ENCODE peak calls at places on chromosomes 7 and 10, in four cellular contexts. L is lower leg skin, T is HCT116, D is heart left ventricle. V is an unnamed sample.

GRCh38 chr7:43405948-43406347 is 177.0 kb upstream of the STK17A start:
- DNase-seq in D (no peak), T (no peak), L (no peak), V (no peak)

GRCh38 chr7:68676789-68677535 is 921.3 kb upstream of the AUTS2 start:
- DNase-seq in L (no peak), D (no peak), T (no peak), V (no peak)

GRCh38 chr10:78028438-78029293 is 649 bp downstream of the POLR3A start:
- DNase-seq in L (no peak), T (no peak), D (no peak), V (no peak)

GRCh38 chr10:10520391-10521385 is 497.0 kb upstream of the CELF2 start:
- DNase-seq in L (no peak), T (no peak), D (no peak), V (no peak)

GRCh38 chr7:46153951-46154787 is 233.1 kb upstream of the IGFBP3 start:
- DNase-seq in D (no peak), L (no peak), T (no peak), V (no peak)

GRCh38 chr10:32139223-32140073 is 83.2 kb upstream of the KIF5B start:
- DNase-seq in L (peak), D (peak), T (peak), V (peak)

GRCh38 chr10:11180228-11180627 is 162.6 kb downstream of the CELF2 start:
- DNase-seq in T (no peak), L (no peak), D (no peak), V (no peak)

GRCh38 chr10:70774810-70775678 is 10.1 kb downstream of the TBATA start:
- DNase-seq in T (no peak), D (peak), L (peak), V (no peak)

GRCh38 chr7:41685684-41686083 is 17.2 kb downstream of the INHBA start:
- DNase-seq in L (no peak), D (no peak), T (no peak), V (no peak)

GRCh38 chr7:13262929-13263530 is 575.6 kb downstream of the ARL4A start:
- DNase-seq in D (no peak), L (no peak), T (peak), V (no peak)

GRCh38 chr7:55345292-55345691 is 19.8 kb upstream of the LANCL2 start:
- DNase-seq in T (no peak), D (no peak), L (no peak), V (no peak)

GRCh38 chr10:101062231-101063161 is 707 bp downstream of the KAZALD1 start:
- DNase-seq in L (no peak), T (no peak), D (peak), V (no peak)

GRCh38 chr10:14102056-14102455 is 228.7 kb downstream of the FRMD4A start:
- DNase-seq in T (no peak), D (no peak), L (no peak), V (no peak)

GRCh38 chr10:5512881-5513698 is 11.7 kb upstream of the CALML3 start:
- DNase-seq in L (no peak), T (no peak), D (no peak), V (peak)

GRCh38 chr10:86293323-86293840 is 73.2 kb downstream of the GRID1 start:
- DNase-seq in D (peak), T (no peak), L (peak), V (no peak)

GRCh38 chr10:28586176-28586575 is 53.3 kb downstream of the WAC start:
- DNase-seq in L (no peak), D (no peak), T (no peak), V (no peak)

GRCh38 chr10:99945286-99945685 is 64.5 kb downstream of the DNMBP start:
- DNase-seq in D (no peak), L (no peak), T (no peak), V (no peak)

GRCh38 chr10:116109881-116110280 is 163.1 kb downstream of the GFRA1 start:
- DNase-seq in T (no peak), L (peak), D (peak), V (no peak)

GRCh38 chr7:90833443-90833842 is 237.3 kb downstream of the CDK14 start:
- DNase-seq in L (no peak), T (no peak), D (no peak), V (no peak)

GRCh38 chr7:78499283-78499682 is 700.7 kb downstream of the PHTF2 start:
- DNase-seq in T (no peak), L (no peak), D (no peak), V (no peak)

GRCh38 chr7:98330926-98331529 is 49.5 kb downstream of the BRI3 start:
- DNase-seq in T (no peak), D (no peak), L (no peak), V (no peak)

GRCh38 chr10:70376436-70377378 is 5.7 kb downstream of the LRRC20 start:
- DNase-seq in D (no peak), L (no peak), T (no peak), V (no peak)

GRCh38 chr10:86402283-86402931 is 35.8 kb upstream of the GRID1 start:
- DNase-seq in L (peak), D (no peak), T (no peak), V (no peak)

GRCh38 chr10:93149761-93150160 is 76.1 kb downstream of the CYP26A1 start:
- DNase-seq in L (no peak), D (no peak), T (no peak), V (no peak)

GRCh38 chr10:2928219-2928840 is 139.0 kb upstream of the PFKP start:
- DNase-seq in T (peak), L (no peak), D (peak), V (no peak)

GRCh38 chr10:89593043-89593442 is 52.0 kb downstream of the PANK1 start:
- DNase-seq in D (no peak), L (no peak), T (no peak), V (no peak)

GRCh38 chr7:121544726-121545125 is 148.6 kb upstream of the FAM3C start:
- DNase-seq in D (no peak), L (no peak), T (peak), V (no peak)

GRCh38 chr7:157009170-157009777 is 1.2 kb downstream of the MNX1 start:
- DNase-seq in D (no peak), L (no peak), T (no peak), V (peak)

GRCh38 chr7:5237286-5237685 is 45.5 kb upstream of the SLC29A4 start:
- DNase-seq in D (peak), L (peak), T (no peak), V (peak)

GRCh38 chr7:21675255-21675654 is 132.4 kb downstream of the DNAH11 start:
- DNase-seq in T (no peak), L (no peak), D (no peak), V (no peak)

GRCh38 chr7:125149151-125149550 is 219.5 kb upstream of the POT1 start:
- DNase-seq in L (no peak), T (no peak), D (no peak), V (no peak)

GRCh38 chr10:84521015-84521414 is 192.6 kb downstream of the CCSER2 start:
- DNase-seq in L (no peak), T (no peak), D (no peak), V (no peak)

GRCh38 chr7:11835260-11835659 is 3.3 kb upstream of the THSD7A start:
- DNase-seq in D (no peak), L (no peak), T (no peak), V (no peak)

GRCh38 chr10:115355162-115355760 is 262.1 kb downstream of the ATRNL1 start:
- DNase-seq in T (peak), D (no peak), L (no peak), V (no peak)

GRCh38 chr7:92631830-92632487 is 41.8 kb upstream of the FAM133B start:
- DNase-seq in L (no peak), T (no peak), D (no peak), V (no peak)

GRCh38 chr7:135843214-135843613 is 94.6 kb upstream of the FAM180A start:
- DNase-seq in L (no peak), D (no peak), T (no peak), V (no peak)

GRCh38 chr7:90973146-90973545 is 291.1 kb upstream of the FZD1 start:
- DNase-seq in D (no peak), L (no peak), T (no peak), V (no peak)

GRCh38 chr10:5811387-5811821 is 1.8 kb downstream of the GDI2 start:
- DNase-seq in L (peak), T (no peak), D (no peak), V (no peak)

DNA sequence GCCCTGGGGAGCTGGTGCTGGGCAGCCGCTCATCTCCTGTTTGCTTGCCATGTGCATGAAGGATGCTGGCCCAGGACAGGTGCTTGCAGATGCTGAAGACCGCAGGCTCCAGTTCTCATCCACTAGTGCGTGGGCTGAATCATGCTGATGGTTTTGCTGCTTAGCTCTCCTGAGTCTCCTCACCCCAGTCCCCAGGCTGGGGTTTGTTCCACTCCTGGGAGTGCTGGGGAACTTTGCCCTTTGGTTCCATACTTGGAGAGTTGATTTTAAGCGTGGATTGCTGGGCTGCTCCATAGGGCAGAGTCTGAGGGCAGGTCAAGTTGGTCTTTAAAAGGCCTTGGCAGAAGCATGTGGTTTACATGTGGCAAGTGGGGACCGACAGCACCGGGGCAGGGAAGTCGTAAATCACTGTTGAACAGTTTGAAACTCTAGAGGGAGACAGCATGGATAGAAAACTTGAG is 9.1 kb downstream of the DYNC2I1 start:
- DNase-seq in T (no peak), L (peak), D (no peak), V (no peak)
- TF ChIP-seq POLR2A in T (no peak), L (no peak), D (no peak), V (no peak)

DNA sequence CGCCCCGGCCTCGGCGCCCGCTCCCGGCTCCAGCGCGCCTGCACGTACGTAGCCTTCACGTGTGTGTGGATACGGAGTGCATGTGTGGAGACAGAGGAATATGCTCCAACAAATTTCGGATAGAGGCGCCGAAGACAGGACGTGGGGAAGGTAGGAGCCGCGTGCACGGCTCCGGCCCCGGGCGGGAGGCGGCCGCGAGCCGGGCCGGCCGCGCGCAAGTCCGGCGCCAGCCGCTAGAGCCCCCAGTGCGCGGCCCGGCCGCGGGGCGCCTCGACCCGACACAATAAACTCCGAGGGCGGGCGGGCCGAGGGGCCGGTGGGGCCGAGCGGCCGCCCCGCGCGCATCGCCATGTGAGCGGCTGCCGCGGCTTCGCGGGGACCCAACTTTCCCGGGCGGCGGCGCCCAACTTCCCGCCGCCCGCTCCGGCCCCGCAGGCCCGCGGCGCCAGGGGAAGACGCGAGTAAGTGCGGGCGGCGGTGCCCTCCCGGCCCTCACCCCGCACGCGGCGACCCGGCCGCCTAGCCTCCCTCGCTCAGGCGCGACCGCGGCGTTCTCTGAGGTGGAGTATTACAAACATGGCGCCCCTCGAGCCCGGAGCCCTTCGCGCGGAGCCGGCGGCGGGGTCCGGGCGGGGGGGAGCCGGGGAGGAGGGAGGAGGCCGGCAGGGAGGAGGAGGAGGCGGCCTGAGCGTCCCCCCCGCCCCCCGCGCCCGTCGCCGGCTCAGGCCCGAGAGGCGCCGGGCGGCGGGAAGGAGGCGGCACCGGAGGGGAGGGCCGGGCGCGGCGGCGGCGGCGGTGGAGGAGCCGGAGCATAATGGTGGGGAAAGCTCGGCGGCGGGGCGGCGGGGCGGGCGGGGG is at the start of gene ZMYND11:
- DNase-seq in D (peak), L (peak), T (no peak), V (no peak)
- TF ChIP-seq POLR2A in D (no peak), L (no peak), T (no peak), V (no peak)

GRCh38 chr10:112949875-112950507 is at the start of gene TCF7L2:
- DNase-seq in T (peak), L (peak), D (peak), V (peak)
- TF ChIP-seq POLR2A in T (no peak), L (no peak), D (peak), V (no peak)

GRCh38 chr7:101251871-101252659 is 7.2 kb upstream of the FIS1 start:
- DNase-seq in L (peak), T (peak), D (peak), V (peak)
- TF ChIP-seq POLR2A in L (no peak), T (peak), D (peak), V (peak)

DNA sequence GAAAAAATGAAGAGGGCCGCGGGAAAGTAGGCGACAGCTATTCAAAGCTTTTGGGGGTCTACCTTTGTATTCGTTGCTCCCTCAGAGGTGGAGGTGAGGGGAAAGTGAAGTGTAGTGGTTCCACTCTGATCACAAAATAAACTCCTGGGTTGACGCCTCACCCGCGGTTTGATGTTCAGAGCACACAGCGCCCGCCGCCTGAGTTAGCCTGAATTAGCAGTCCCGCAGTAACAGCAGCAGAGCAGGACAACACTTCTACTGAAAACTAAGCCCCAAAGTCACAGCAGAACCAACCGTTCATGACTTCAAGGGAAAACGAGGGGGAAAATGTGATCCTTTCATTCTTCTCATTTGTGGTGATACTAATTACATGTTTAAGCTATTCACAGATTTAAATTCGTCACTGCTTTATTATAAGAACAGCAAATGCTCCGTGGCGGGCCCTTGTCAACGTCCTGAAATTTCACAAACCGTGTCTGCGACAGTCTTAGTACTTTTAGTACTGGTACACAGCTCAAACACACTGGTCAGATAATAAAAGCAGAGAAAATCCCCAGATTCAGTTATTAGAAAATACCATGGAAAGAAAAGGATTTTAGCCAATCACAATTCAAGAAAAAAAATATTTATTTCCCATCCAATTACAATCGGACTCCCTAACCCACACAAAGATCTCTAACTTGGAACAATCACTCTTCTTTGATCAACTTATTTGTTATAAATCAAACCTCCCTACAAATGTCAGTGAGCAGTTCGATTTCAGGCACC is 575 bp upstream of the JMJD1C start:
- DNase-seq in T (peak), D (peak), L (no peak), V (no peak)
- TF ChIP-seq POLR2A in T (no peak), D (no peak), L (no peak), V (no peak)

GRCh38 chr7:27179503-27180430 is 5.3 kb downstream of the HOXA11 start:
- DNase-seq in T (no peak), D (peak), L (peak), V (peak)
- TF ChIP-seq POLR2A in T (no peak), D (no peak), L (no peak), V (no peak)

V was measured in suprapubic skin.